ENCODE peak calls at places on chromosomes 5 and 9, in eight cellular contexts. U is upper lobe of left lung, F is RWPE1, Y is AG04450, K is HFFc6, M is GM12865, J is cardiac muscle cell, P is progenitor cell of endocrine pancreas. L is an unnamed sample.

GRCh38 chr5:40226906-40227305 is 452.8 kb upstream of the PTGER4 start:
- DNase-seq in K (no peak), Y (no peak), M (no peak), F (no peak), J (no peak), U (no peak), P (no peak), L (no peak)

GRCh38 chr5:93607367-93608258 is 24.6 kb downstream of the NR2F1 start:
- DNase-seq in M (peak), F (peak), Y (no peak), J (peak), P (no peak), U (no peak), K (peak), L (no peak)

GRCh38 chr9:109417585-109418544 is 80.2 kb downstream of the PTPN3 start:
- DNase-seq in P (no peak), U (no peak), F (no peak), J (no peak), K (no peak), M (no peak), Y (no peak), L (no peak)

GRCh38 chr5:173789031-173789920 is 98.9 kb upstream of the CPEB4 start:
- DNase-seq in F (peak), M (peak), Y (peak), P (no peak), J (no peak), K (peak), U (peak), L (no peak)

GRCh38 chr5:181190711-181191525 is 14.1 kb downstream of the TRIM7 start:
- DNase-seq in J (peak), U (peak), P (peak), F (no peak), Y (no peak), M (peak), K (no peak), L (peak)

GRCh38 chr5:147530801-147531389 is 21.0 kb upstream of the DPYSL3 start:
- DNase-seq in J (no peak), Y (peak), K (peak), U (no peak), P (no peak), F (peak), M (no peak), L (no peak)

GRCh38 chr9:29974197-29974596 is 2400.9 kb upstream of the C9orf72 start:
- DNase-seq in J (no peak), K (no peak), U (no peak), M (no peak), Y (no peak), F (no peak), P (no peak), L (no peak)

GRCh38 chr5:167381457-167381856 is 910.0 kb upstream of the WWC1 start:
- DNase-seq in M (no peak), U (no peak), F (no peak), P (no peak), Y (no peak), J (no peak), K (no peak), L (no peak)

GRCh38 chr9:129860653-129861446 is 25.6 kb downstream of the USP20 start:
- DNase-seq in U (no peak), P (no peak), K (no peak), F (no peak), J (no peak), M (no peak), Y (no peak), L (no peak)

GRCh38 chr5:674630-675011 is 18.5 kb downstream of the TPPP start:
- DNase-seq in J (no peak), M (no peak), U (peak), F (no peak), K (no peak), P (no peak), Y (no peak), L (no peak)

GRCh38 chr5:79020861-79021561 is 35.9 kb upstream of the ARSB start:
- DNase-seq in F (peak), J (peak), U (peak), P (peak), M (peak), Y (peak), K (peak), L (no peak)

GRCh38 chr5:65034029-65034781 is 265.5 kb downstream of the CWC27 start:
- DNase-seq in F (no peak), K (no peak), Y (no peak), P (no peak), M (peak), J (no peak), U (no peak), L (no peak)

GRCh38 chr9:130150779-130151381 is 21.3 kb upstream of the NCS1 start:
- DNase-seq in M (no peak), J (no peak), U (no peak), Y (no peak), P (no peak), F (no peak), K (peak), L (no peak)

GRCh38 chr9:11086561-11086960 is 473.8 kb upstream of the PTPRD start:
- DNase-seq in F (peak), Y (no peak), P (no peak), J (no peak), K (no peak), M (no peak), U (no peak), L (no peak)

GRCh38 chr5:33794550-33795300 is 97.1 kb downstream of the ADAMTS12 start:
- DNase-seq in Y (no peak), K (no peak), F (no peak), U (no peak), P (no peak), M (no peak), J (no peak), L (no peak)

GRCh38 chr5:154761062-154761740 is 6.0 kb downstream of the LARP1 start:
- DNase-seq in M (peak), F (no peak), U (no peak), K (no peak), J (no peak), Y (no peak), P (no peak), L (no peak)

GRCh38 chr5:178464431-178465048 is 125.7 kb downstream of the COL23A1 start:
- DNase-seq in J (no peak), P (no peak), K (no peak), F (no peak), M (no peak), Y (no peak), U (no peak), L (no peak)

GRCh38 chr5:53035868-53036381 is 46.8 kb downstream of the ITGA2 start:
- DNase-seq in K (peak), U (no peak), M (peak), Y (no peak), F (peak), J (no peak), P (no peak), L (no peak)

GRCh38 chr5:116308391-116308790 is 223.6 kb downstream of the COMMD10 start:
- DNase-seq in P (no peak), M (no peak), J (no peak), U (no peak), Y (no peak), K (no peak), F (no peak), L (no peak)

GRCh38 chr5:9052421-9052820 is 493.5 kb downstream of the SEMA5A start:
- DNase-seq in M (no peak), P (no peak), J (no peak), F (no peak), K (no peak), U (no peak), Y (no peak), L (no peak)

GRCh38 chr5:179266291-179267070 is 78.8 kb downstream of the ADAMTS2 start:
- DNase-seq in Y (no peak), M (no peak), U (peak), P (no peak), F (no peak), K (no peak), J (no peak), L (no peak)

GRCh38 chr5:95809414-95809960 is 13.0 kb downstream of the GLRX start:
- DNase-seq in M (no peak), P (no peak), J (no peak), U (no peak), Y (no peak), K (no peak), F (no peak), L (no peak)

GRCh38 chr5:14438195-14438606 is 143.4 kb upstream of the OTULINL start:
- DNase-seq in P (no peak), K (no peak), Y (no peak), M (peak), F (no peak), U (no peak), J (no peak), L (no peak)

GRCh38 chr5:37776826-37777225 is 63.0 kb downstream of the GDNF start:
- DNase-seq in M (no peak), K (peak), J (no peak), U (no peak), Y (no peak), F (no peak), P (no peak), L (no peak)

GRCh38 chr9:83047839-83048775 is 14.8 kb downstream of the RASEF start:
- DNase-seq in P (no peak), K (no peak), U (peak), F (no peak), J (no peak), Y (no peak), M (no peak), L (no peak)

GRCh38 chr5:16690243-16690839 is 73.5 kb upstream of the RETREG1 start:
- DNase-seq in Y (no peak), P (peak), U (no peak), F (peak), J (peak), K (peak), M (peak), L (no peak)

GRCh38 chr5:108642170-108642906 is 105.4 kb upstream of the FER start:
- DNase-seq in M (peak), Y (peak), F (peak), U (peak), J (peak), K (peak), P (peak), L (peak)

GRCh38 chr9:122606587-122606986 is 8.0 kb upstream of the OR1Q1 start:
- DNase-seq in U (no peak), K (no peak), J (no peak), F (no peak), M (no peak), P (no peak), Y (no peak), L (no peak)

GRCh38 chr9:108586451-108586850 is 269.3 kb downstream of the ACTL7B start:
- DNase-seq in P (no peak), J (no peak), K (no peak), Y (no peak), F (no peak), U (no peak), M (no peak), L (no peak)

GRCh38 chr5:43191740-43192557 is at the start of gene NIM1K:
- DNase-seq in J (peak), F (no peak), U (peak), Y (no peak), P (peak), M (peak), K (no peak), L (peak)

GRCh38 chr5:91794856-91795548 is 411.9 kb upstream of the ARRDC3 start:
- DNase-seq in M (no peak), F (no peak), K (no peak), J (no peak), P (no peak), Y (no peak), U (no peak), L (no peak)

GRCh38 chr5:115379622-115380344 is 83.3 kb upstream of the CCDC112 start:
- DNase-seq in U (peak), P (no peak), J (no peak), Y (no peak), F (peak), K (no peak), M (peak), L (no peak)

GRCh38 chr9:74940600-74940999 is 12.1 kb downstream of the C9orf40 start:
- DNase-seq in Y (no peak), M (no peak), F (no peak), K (peak), U (no peak), P (no peak), J (no peak), L (no peak)

GRCh38 chr5:178399723-178400115 is 167.1 kb upstream of the PHYKPL start:
- DNase-seq in F (no peak), P (no peak), K (no peak), J (no peak), Y (no peak), M (no peak), U (no peak), L (no peak)

GRCh38 chr5:123937230-123937629 is 425.3 kb downstream of the CSNK1G3 start:
- DNase-seq in Y (no peak), U (no peak), K (peak), M (peak), P (no peak), J (peak), F (peak), L (peak)

GRCh38 chr5:17219006-17219422 is 1.6 kb downstream of the BASP1 start:
- DNase-seq in P (peak), Y (no peak), K (no peak), M (peak), J (peak), U (peak), F (peak), L (peak)

GRCh38 chr5:170571331-170571731 is 67.5 kb downstream of the KCNIP1 start:
- DNase-seq in K (peak), P (no peak), F (no peak), Y (peak), U (no peak), M (no peak), J (no peak), L (no peak)

GRCh38 chr9:33816327-33817252 is at the start of gene UBE2R2:
- DNase-seq in K (peak), Y (peak), F (peak), M (peak), P (peak), U (peak), J (peak), L (peak)

GRCh38 chr9:33818832-33819500 is 2.0 kb downstream of the UBE2R2 start:
- DNase-seq in P (no peak), U (no peak), M (no peak), Y (no peak), K (peak), F (peak), J (no peak), L (no peak)

GRCh38 chr9:33815781-33816180 is 1.2 kb upstream of the UBE2R2 start:
- DNase-seq in U (no peak), F (no peak), Y (no peak), K (no peak), M (no peak), P (no peak), J (no peak), L (no peak)

GRCh38 chr9:33818167-33818831 is 1.3 kb downstream of the UBE2R2 start:
- DNase-seq in U (peak), F (no peak), K (peak), J (no peak), Y (no peak), P (no peak), M (peak), L (no peak)

DNA sequence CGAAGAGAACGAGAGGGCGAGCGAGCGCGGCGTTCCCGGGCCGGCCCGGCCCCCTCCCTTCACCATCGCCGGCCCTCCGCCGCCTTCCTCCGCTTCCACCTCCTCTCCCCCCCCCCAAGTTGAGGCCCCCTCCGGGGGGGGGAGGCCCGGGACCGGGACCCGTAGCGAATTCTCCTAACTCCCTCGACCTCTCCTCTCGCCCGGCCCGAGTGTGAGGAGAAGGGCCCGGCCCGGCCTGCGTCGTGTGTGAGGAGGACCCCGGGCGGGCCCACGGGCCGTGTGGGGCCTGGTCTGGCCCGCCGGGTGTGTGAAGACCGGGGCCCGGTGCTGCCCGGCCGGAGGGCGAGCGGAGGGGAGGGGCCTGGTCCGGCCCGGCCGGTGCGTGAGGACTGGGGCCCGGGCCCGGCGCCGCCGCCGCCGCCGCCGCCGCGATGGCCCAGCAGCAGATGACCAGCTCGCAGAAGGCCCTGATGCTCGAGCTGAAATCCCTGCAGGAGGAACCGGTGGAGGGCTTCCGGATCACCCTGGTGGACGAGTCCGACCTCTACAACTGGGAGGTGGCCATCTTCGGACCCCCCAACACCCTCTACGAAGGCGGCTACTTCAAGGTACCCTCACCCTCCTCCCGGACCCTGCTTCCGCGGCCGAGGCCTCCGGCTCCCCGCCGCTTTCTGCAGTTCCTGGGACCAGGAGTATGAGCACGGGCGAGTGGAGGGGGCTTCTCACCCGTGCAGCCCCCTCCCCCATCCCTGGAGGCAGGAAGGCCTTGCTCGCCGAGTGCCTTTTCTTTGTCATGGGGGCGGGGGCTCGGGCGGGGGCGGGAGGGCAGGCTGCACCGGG is 587 bp downstream of the UBE2R2 start:
- DNase-seq in J (peak), K (peak), F (peak), P (peak), M (peak), Y (no peak), U (peak), L (peak)
- TF ChIP-seq CTCF in J (peak), K (peak), F (peak), P (peak), M (no peak), Y (peak), U (peak), L (no peak)

GRCh38 chr9:33228606-33229005 is 11.4 kb upstream of the SPINK4 start:
- DNase-seq in Y (no peak), U (no peak), P (no peak), J (no peak), M (no peak), K (no peak), F (no peak), L (no peak)

GRCh38 chr9:33230756-33231691 is 8.9 kb upstream of the SPINK4 start:
- DNase-seq in Y (no peak), M (no peak), F (peak), P (no peak), K (no peak), U (no peak), J (no peak), L (no peak)

GRCh38 chr9:33227741-33228140 is 12.2 kb upstream of the SPINK4 start:
- DNase-seq in U (no peak), J (no peak), P (no peak), F (no peak), M (no peak), Y (no peak), K (no peak), L (no peak)

GRCh38 chr9:33227013-33227398 is 13.0 kb upstream of the SPINK4 start:
- DNase-seq in K (no peak), Y (no peak), J (no peak), U (peak), F (no peak), M (peak), P (no peak), L (no peak)

GRCh38 chr9:33229359-33230120 is 10.4 kb upstream of the SPINK4 start:
- DNase-seq in P (no peak), Y (no peak), K (no peak), U (peak), F (peak), M (no peak), J (no peak), L (no peak)
- TF ChIP-seq CTCF in P (no peak), Y (no peak), K (peak), U (no peak), F (peak), M (peak), J (no peak), L (no peak)

GRCh38 chr5:134083517-134083916 is 31.0 kb upstream of the TCF7 start:
- DNase-seq in J (no peak), F (no peak), P (no peak), K (no peak), U (no peak), Y (no peak), M (no peak), L (no peak)

GRCh38 chr5:134084166-134084565 is 30.3 kb upstream of the TCF7 start:
- DNase-seq in U (no peak), F (no peak), M (no peak), Y (no peak), K (no peak), J (no peak), P (no peak), L (no peak)

GRCh38 chr5:134079748-134080581 is 34.5 kb upstream of the TCF7 start:
- DNase-seq in M (peak), F (no peak), P (no peak), Y (no peak), U (no peak), J (no peak), K (no peak), L (no peak)

GRCh38 chr5:134084570-134084969 is 29.9 kb upstream of the TCF7 start:
- DNase-seq in P (no peak), K (no peak), U (no peak), M (no peak), F (no peak), J (no peak), Y (no peak), L (no peak)

GRCh38 chr5:134082264-134082992 is 32.1 kb upstream of the TCF7 start:
- DNase-seq in P (no peak), F (no peak), J (no peak), M (no peak), Y (no peak), U (no peak), K (no peak), L (no peak)
- TF ChIP-seq CTCF in P (no peak), F (no peak), J (no peak), M (no peak), Y (no peak), U (no peak), K (no peak), L (no peak)

GRCh38 chr9:826500-827280 is 14.8 kb upstream of the DMRT1 start:
- DNase-seq in P (no peak), J (no peak), K (no peak), M (no peak), Y (no peak), U (no peak), F (no peak), L (no peak)
- TF ChIP-seq CTCF in P (no peak), J (no peak), K (no peak), M (no peak), Y (no peak), U (no peak), F (no peak), L (no peak)

GRCh38 chr9:128117613-128118471 is 9.7 kb downstream of the PTGES2 start:
- DNase-seq in F (peak), K (peak), M (peak), J (peak), P (peak), Y (peak), U (peak), L (peak)

GRCh38 chr9:128115187-128116103 is 12.1 kb downstream of the PTGES2 start:
- DNase-seq in M (peak), U (no peak), K (no peak), J (no peak), Y (no peak), F (no peak), P (no peak), L (peak)

GRCh38 chr9:128116104-128117083 is 11.1 kb downstream of the PTGES2 start:
- DNase-seq in K (no peak), F (no peak), J (no peak), Y (no peak), M (no peak), P (no peak), U (no peak), L (no peak)

GRCh38 chr9:128113526-128114325 is 13.8 kb downstream of the PTGES2 start:
- DNase-seq in M (no peak), F (no peak), U (no peak), J (no peak), Y (no peak), P (no peak), K (no peak), L (no peak)

GRCh38 chr9:128114326-128115186 is 13.0 kb downstream of the PTGES2 start:
- DNase-seq in F (no peak), P (no peak), M (no peak), K (no peak), Y (no peak), U (no peak), J (no peak), L (no peak)
- TF ChIP-seq CTCF in F (no peak), P (no peak), M (no peak), K (no peak), Y (no peak), U (no peak), J (no peak), L (no peak)

GRCh38 chr9:124511426-124511840 is 4.2 kb upstream of the NR5A1 start:
- DNase-seq in Y (no peak), K (peak), M (no peak), U (no peak), F (no peak), J (no peak), P (no peak), L (no peak)
- TF ChIP-seq CTCF in Y (peak), K (peak), M (no peak), U (no peak), F (no peak), J (no peak), P (no peak), L (no peak)

GRCh38 chr9:69149321-69149807 is 24.7 kb upstream of the TJP2 start:
- DNase-seq in P (no peak), Y (peak), J (peak), F (no peak), U (no peak), M (no peak), K (peak), L (no peak)
- TF ChIP-seq CTCF in P (no peak), Y (peak), J (peak), F (no peak), U (no peak), M (no peak), K (peak), L (no peak)

GRCh38 chr5:114062940-114063867 is 298.7 kb upstream of the KCNN2 start:
- DNase-seq in P (no peak), U (no peak), F (no peak), K (peak), M (no peak), J (no peak), Y (no peak), L (no peak)
- TF ChIP-seq CTCF in P (no peak), U (no peak), F (no peak), K (peak), M (no peak), J (no peak), Y (peak), L (no peak)

L was measured in activated B cell treated with CpG ODN at 0.5 μM for 24 hours.